ENCODE peak calls at places on chromosome 15, in ten cellular contexts. One of them, this sample, is unnamed.
A peak's percentile ranks its signal among the peaks of the same experiment; 100 is the strongest.

GRCh38 chr15:66007663-66008262 is 138.5 kb downstream of the RAB11A start:
- DNase-seq in neuronal stem cell: no peak
- DNase-seq in psoas muscle: no peak
- DNase-seq in pancreas: no peak
- DNase-seq in uterus: no peak
- DNase-seq in heart right ventricle: no peak
- DNase-seq in spleen: no peak
- DNase-seq in fibroblast of lung: no peak
- DNase-seq in upper lobe of right lung: no peak
- DNase-seq in ovary: no peak
- DNase-seq in this sample: no peak

GRCh38 chr15:36024066-36024465 is 478.1 kb upstream of the DPH6 start:
- DNase-seq in ovary: no peak
- DNase-seq in pancreas: no peak
- DNase-seq in spleen: no peak
- DNase-seq in fibroblast of lung: peak; percentile 67
- DNase-seq in uterus: peak; percentile 19
- DNase-seq in psoas muscle: no peak
- DNase-seq in upper lobe of right lung: no peak
- DNase-seq in neuronal stem cell: no peak
- DNase-seq in heart right ventricle: no peak
- DNase-seq in this sample: no peak

GRCh38 chr15:63560741-63561448 is 36.3 kb upstream of the FBXL22 start:
- DNase-seq in uterus: no peak
- DNase-seq in heart right ventricle: no peak
- DNase-seq in ovary: no peak
- DNase-seq in fibroblast of lung: no peak
- DNase-seq in upper lobe of right lung: no peak
- DNase-seq in pancreas: no peak
- DNase-seq in spleen: no peak
- DNase-seq in psoas muscle: no peak
- DNase-seq in neuronal stem cell: no peak
- DNase-seq in this sample: no peak

GRCh38 chr15:25439456-25439836 is 622 bp upstream of the UBE3A start:
- DNase-seq in heart right ventricle: no peak
- DNase-seq in pancreas: peak; percentile 62
- DNase-seq in ovary: no peak
- DNase-seq in upper lobe of right lung: no peak
- DNase-seq in neuronal stem cell: peak; percentile 2
- DNase-seq in fibroblast of lung: peak; percentile 43
- DNase-seq in spleen: no peak
- DNase-seq in uterus: no peak
- DNase-seq in psoas muscle: no peak
- DNase-seq in this sample: no peak

GRCh38 chr15:64009241-64009640 is 37.0 kb downstream of the DAPK2 start:
- DNase-seq in uterus: no peak
- DNase-seq in spleen: no peak
- DNase-seq in fibroblast of lung: no peak
- DNase-seq in upper lobe of right lung: no peak
- DNase-seq in pancreas: no peak
- DNase-seq in ovary: no peak
- DNase-seq in neuronal stem cell: no peak
- DNase-seq in psoas muscle: peak; percentile 72
- DNase-seq in heart right ventricle: peak; percentile 52
- DNase-seq in this sample: no peak

GRCh38 chr15:88604972-88605506 is 16.1 kb upstream of the AEN start:
- DNase-seq in heart right ventricle: no peak
- DNase-seq in ovary: no peak
- DNase-seq in spleen: no peak
- DNase-seq in upper lobe of right lung: no peak
- DNase-seq in uterus: no peak
- DNase-seq in fibroblast of lung: no peak
- DNase-seq in psoas muscle: no peak
- DNase-seq in pancreas: no peak
- DNase-seq in neuronal stem cell: no peak
- DNase-seq in this sample: no peak

GRCh38 chr15:75309711-75310110 is 26.2 kb upstream of the COMMD4 start:
- DNase-seq in pancreas: no peak
- DNase-seq in heart right ventricle: no peak
- DNase-seq in ovary: no peak
- DNase-seq in fibroblast of lung: no peak
- DNase-seq in uterus: no peak
- DNase-seq in neuronal stem cell: no peak
- DNase-seq in spleen: no peak
- DNase-seq in psoas muscle: no peak
- DNase-seq in upper lobe of right lung: no peak
- DNase-seq in this sample: no peak

GRCh38 chr15:75836953-75837321 is 6.3 kb upstream of the UBE2Q2 start:
- DNase-seq in spleen: no peak
- DNase-seq in upper lobe of right lung: no peak
- DNase-seq in fibroblast of lung: peak; percentile 76
- DNase-seq in heart right ventricle: no peak
- DNase-seq in pancreas: no peak
- DNase-seq in uterus: no peak
- DNase-seq in ovary: no peak
- DNase-seq in psoas muscle: peak; percentile 53
- DNase-seq in neuronal stem cell: no peak
- DNase-seq in this sample: no peak

GRCh38 chr15:25989327-25989726 is 126.2 kb upstream of the ATP10A start:
- DNase-seq in psoas muscle: no peak
- DNase-seq in uterus: no peak
- DNase-seq in heart right ventricle: no peak
- DNase-seq in neuronal stem cell: no peak
- DNase-seq in spleen: no peak
- DNase-seq in upper lobe of right lung: no peak
- DNase-seq in pancreas: no peak
- DNase-seq in ovary: no peak
- DNase-seq in fibroblast of lung: no peak
- DNase-seq in this sample: no peak

GRCh38 chr15:73737506-73737905 is 15.6 kb downstream of the INSYN1 start:
- DNase-seq in fibroblast of lung: no peak
- DNase-seq in neuronal stem cell: no peak
- DNase-seq in heart right ventricle: no peak
- DNase-seq in upper lobe of right lung: no peak
- DNase-seq in ovary: no peak
- DNase-seq in psoas muscle: no peak
- DNase-seq in spleen: no peak
- DNase-seq in uterus: no peak
- DNase-seq in pancreas: no peak
- DNase-seq in this sample: no peak

GRCh38 chr15:31545257-31545656 is 218.6 kb downstream of the KLF13 start:
- DNase-seq in spleen: no peak
- DNase-seq in upper lobe of right lung: no peak
- DNase-seq in psoas muscle: no peak
- DNase-seq in ovary: no peak
- DNase-seq in fibroblast of lung: no peak
- DNase-seq in pancreas: no peak
- DNase-seq in neuronal stem cell: no peak
- DNase-seq in uterus: no peak
- DNase-seq in heart right ventricle: no peak
- DNase-seq in this sample: no peak

GRCh38 chr15:70375006-70375409 is 277.3 kb upstream of the TLE3 start:
- DNase-seq in psoas muscle: no peak
- DNase-seq in uterus: peak; percentile 67
- DNase-seq in fibroblast of lung: no peak
- DNase-seq in heart right ventricle: no peak
- DNase-seq in pancreas: no peak
- DNase-seq in ovary: no peak
- DNase-seq in neuronal stem cell: no peak
- DNase-seq in spleen: peak; percentile 45
- DNase-seq in upper lobe of right lung: peak; percentile 73
- DNase-seq in this sample: peak; percentile 96

GRCh38 chr15:71568226-71568625 is 242.1 kb upstream of the NR2E3 start:
- DNase-seq in uterus: no peak
- DNase-seq in neuronal stem cell: no peak
- DNase-seq in heart right ventricle: no peak
- DNase-seq in pancreas: no peak
- DNase-seq in ovary: no peak
- DNase-seq in spleen: no peak
- DNase-seq in fibroblast of lung: no peak
- DNase-seq in psoas muscle: no peak
- DNase-seq in upper lobe of right lung: no peak
- DNase-seq in this sample: no peak

GRCh38 chr15:100338971-100339444 is 2.8 kb downstream of the ADAMTS17 start:
- DNase-seq in uterus: peak; percentile 64
- DNase-seq in neuronal stem cell: peak; percentile 53
- DNase-seq in heart right ventricle: no peak
- DNase-seq in spleen: no peak
- DNase-seq in pancreas: peak; percentile 76
- DNase-seq in psoas muscle: peak; percentile 73
- DNase-seq in fibroblast of lung: peak; percentile 48
- DNase-seq in upper lobe of right lung: no peak
- DNase-seq in ovary: peak; percentile 77
- DNase-seq in this sample: no peak

GRCh38 chr15:78420766-78421165 is 17.2 kb upstream of the IREB2 start:
- DNase-seq in neuronal stem cell: no peak
- DNase-seq in ovary: no peak
- DNase-seq in uterus: no peak
- DNase-seq in fibroblast of lung: no peak
- DNase-seq in heart right ventricle: no peak
- DNase-seq in pancreas: no peak
- DNase-seq in upper lobe of right lung: no peak
- DNase-seq in spleen: no peak
- DNase-seq in psoas muscle: no peak
- DNase-seq in this sample: peak; percentile 69
- H3K27ac ChIP-seq in neuronal stem cell: no peak overlapping the region
- H3K27ac ChIP-seq in ovary: no peak overlapping the region
- H3K27ac ChIP-seq in uterus: no peak overlapping the region
- H3K27ac ChIP-seq in fibroblast of lung: no peak overlapping the region
- H3K27ac ChIP-seq in heart right ventricle: no peak overlapping the region
- H3K27ac ChIP-seq in pancreas: no peak overlapping the region
- H3K27ac ChIP-seq in upper lobe of right lung: no peak overlapping the region
- H3K27ac ChIP-seq in spleen: no peak overlapping the region
- H3K27ac ChIP-seq in psoas muscle: no peak overlapping the region
- H3K27ac ChIP-seq in this sample: no peak overlapping the region

GRCh38 chr15:94432279-94432678 is 200.9 kb downstream of the MCTP2 start:
- DNase-seq in upper lobe of right lung: no peak
- DNase-seq in pancreas: no peak
- DNase-seq in ovary: no peak
- DNase-seq in spleen: no peak
- DNase-seq in uterus: no peak
- DNase-seq in psoas muscle: no peak
- DNase-seq in neuronal stem cell: no peak
- DNase-seq in heart right ventricle: no peak
- DNase-seq in fibroblast of lung: no peak
- DNase-seq in this sample: no peak
- H3K36me3 ChIP-seq in upper lobe of right lung: no peaks in the 10 kb centered on the region
- H3K36me3 ChIP-seq in pancreas: no peaks in the 10 kb centered on the region
- H3K36me3 ChIP-seq in ovary: no peaks in the 10 kb centered on the region
- H3K36me3 ChIP-seq in spleen: no peaks in the 10 kb centered on the region
- H3K36me3 ChIP-seq in uterus: no peaks in the 10 kb centered on the region
- H3K36me3 ChIP-seq in psoas muscle: no peaks in the 10 kb centered on the region
- H3K36me3 ChIP-seq in neuronal stem cell: no peaks in the 10 kb centered on the region
- H3K36me3 ChIP-seq in heart right ventricle: no peaks in the 10 kb centered on the region
- H3K36me3 ChIP-seq in fibroblast of lung: no peaks in the 10 kb centered on the region
- H3K36me3 ChIP-seq in this sample: no peaks in the 10 kb centered on the region

GRCh38 chr15:67091073-67091965 is 25.9 kb downstream of the SMAD3 start:
- DNase-seq in neuronal stem cell: no peak
- DNase-seq in upper lobe of right lung: no peak
- DNase-seq in pancreas: peak; percentile 70
- DNase-seq in uterus: peak; percentile 80
- DNase-seq in spleen: peak; percentile 86
- DNase-seq in psoas muscle: peak; percentile 93
- DNase-seq in fibroblast of lung: peak; percentile 88
- DNase-seq in ovary: peak; percentile 75
- DNase-seq in heart right ventricle: peak; percentile 73
- DNase-seq in this sample: peak; percentile 98

GRCh38 chr15:67091966-67092677 is 26.7 kb downstream of the SMAD3 start:
- DNase-seq in heart right ventricle: no peak
- DNase-seq in spleen: no peak
- DNase-seq in pancreas: no peak
- DNase-seq in upper lobe of right lung: no peak
- DNase-seq in uterus: no peak
- DNase-seq in neuronal stem cell: no peak
- DNase-seq in psoas muscle: no peak
- DNase-seq in ovary: no peak
- DNase-seq in fibroblast of lung: no peak
- DNase-seq in this sample: no peak

GRCh38 chr15:67094001-67094826 is 28.8 kb downstream of the SMAD3 start:
- DNase-seq in ovary: no peak
- DNase-seq in fibroblast of lung: no peak
- DNase-seq in psoas muscle: no peak
- DNase-seq in neuronal stem cell: no peak
- DNase-seq in spleen: peak; percentile 64
- DNase-seq in heart right ventricle: no peak
- DNase-seq in upper lobe of right lung: no peak
- DNase-seq in pancreas: no peak
- DNase-seq in uterus: no peak
- DNase-seq in this sample: no peak

GRCh38 chr15:67093146-67093874 is 27.9 kb downstream of the SMAD3 start:
- DNase-seq in fibroblast of lung: no peak
- DNase-seq in heart right ventricle: no peak
- DNase-seq in uterus: no peak
- DNase-seq in neuronal stem cell: no peak
- DNase-seq in ovary: no peak
- DNase-seq in psoas muscle: no peak
- DNase-seq in spleen: peak; percentile 91
- DNase-seq in pancreas: no peak
- DNase-seq in upper lobe of right lung: no peak
- DNase-seq in this sample: no peak

DNA sequence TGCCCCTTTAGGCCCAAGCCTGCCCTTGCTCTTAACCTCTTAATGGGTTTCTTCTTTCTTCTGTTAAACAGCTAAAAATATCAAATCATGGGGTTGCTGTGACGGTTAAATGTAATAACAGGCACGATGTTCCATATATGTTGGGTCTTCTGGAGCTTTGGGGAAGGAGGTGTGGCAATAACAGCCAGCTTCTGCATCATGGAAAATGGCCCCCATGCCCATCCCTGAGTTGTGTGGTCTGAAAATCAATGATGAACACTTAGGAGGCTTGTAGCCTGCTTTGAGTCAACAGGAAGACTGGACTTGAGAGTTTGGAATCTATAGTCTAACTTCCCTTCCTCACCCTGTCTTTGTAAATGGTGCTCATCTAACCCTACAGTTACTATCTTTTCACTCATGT is 27.3 kb downstream of the SMAD3 start:
- DNase-seq in psoas muscle: no peak
- DNase-seq in pancreas: no peak
- DNase-seq in neuronal stem cell: no peak
- DNase-seq in spleen: no peak
- DNase-seq in uterus: no peak
- DNase-seq in fibroblast of lung: no peak
- DNase-seq in ovary: no peak
- DNase-seq in heart right ventricle: no peak
- DNase-seq in upper lobe of right lung: no peak
- DNase-seq in this sample: no peak
- H3K4me1 ChIP-seq in psoas muscle: peaks cover 76% of the 10 kb centered on the region
- H3K4me1 ChIP-seq in pancreas: peaks cover 34% of the 10 kb centered on the region
- H3K4me1 ChIP-seq in neuronal stem cell: peaks cover 24% of the 10 kb centered on the region
- H3K4me1 ChIP-seq in spleen: peaks cover 100% of the 10 kb centered on the region
- H3K4me1 ChIP-seq in uterus: peaks cover 20% of the 10 kb centered on the region
- H3K4me1 ChIP-seq in fibroblast of lung: peaks cover 65% of the 10 kb centered on the region
- H3K4me1 ChIP-seq in ovary: peaks cover 35% of the 10 kb centered on the region
- H3K4me1 ChIP-seq in heart right ventricle: peaks cover 90% of the 10 kb centered on the region
- H3K4me1 ChIP-seq in upper lobe of right lung: peaks cover 56% of the 10 kb centered on the region
- H3K4me1 ChIP-seq in this sample: peaks cover 86% of the 10 kb centered on the region

DNA sequence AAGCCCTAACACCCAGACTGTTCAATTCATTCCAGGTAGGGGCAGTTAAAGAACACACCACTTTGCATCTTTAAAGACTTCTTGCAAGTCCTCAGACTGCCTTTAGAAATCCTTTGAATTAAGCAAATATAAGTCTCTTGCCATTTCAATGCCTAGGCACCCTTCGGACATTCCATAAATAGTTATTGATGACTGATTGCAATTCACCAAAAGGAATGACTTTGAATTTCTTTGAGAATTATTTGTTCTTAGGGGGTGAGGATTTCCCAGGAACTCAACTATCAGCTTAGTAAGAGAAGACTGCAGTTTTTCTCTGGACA is 477 bp upstream of the MYEF2 start:
- DNase-seq in heart right ventricle: no peak
- DNase-seq in upper lobe of right lung: no peak
- DNase-seq in pancreas: no peak
- DNase-seq in uterus: no peak
- DNase-seq in spleen: no peak
- DNase-seq in ovary: no peak
- DNase-seq in psoas muscle: no peak
- DNase-seq in neuronal stem cell: no peak
- DNase-seq in fibroblast of lung: no peak
- DNase-seq in this sample: no peak
- H3K27ac ChIP-seq in heart right ventricle: no peak overlapping the region
- H3K27ac ChIP-seq in upper lobe of right lung: no peak overlapping the region
- H3K27ac ChIP-seq in pancreas: no peak overlapping the region
- H3K27ac ChIP-seq in uterus: no peak overlapping the region
- H3K27ac ChIP-seq in spleen: no peak overlapping the region
- H3K27ac ChIP-seq in ovary: no peak overlapping the region
- H3K27ac ChIP-seq in psoas muscle: no peak overlapping the region
- H3K27ac ChIP-seq in neuronal stem cell: peak overlapping the region; percentile 65
- H3K27ac ChIP-seq in fibroblast of lung: no peak overlapping the region
- H3K27ac ChIP-seq in this sample: no peak overlapping the region